ENCODE peak calls at places on chromosome 18, in nine cellular contexts. One of them, this sample, is unnamed.

GRCh38 chr18:63783394-63783793 is 8.2 kb downstream of the SERPINB7 start:
- DNase-seq in NCI-H1105: no peak
- DNase-seq in MV-4-11: no peak
- DNase-seq in activated T-cell treated with anti-CD3 and anti-CD28 coated beads for 24 hours: no peak
- DNase-seq in keratinocyte: no peak
- DNase-seq in AG09309: no peak
- DNase-seq in HFF-Myc: no peak
- DNase-seq in EH: no peak
- DNase-seq in stimulated activated CD4-positive, alpha-beta T cell treated with anti-CD3 and anti-CD28 coated beads, Interleukin-15, amount 100 ng/mL, for 24 hours: no peak
- DNase-seq in this sample: no peak

GRCh38 chr18:11570770-11571169 is 38.6 kb upstream of the SLC35G4 start:
- DNase-seq in EH: peak
- DNase-seq in AG09309: no peak
- DNase-seq in NCI-H1105: no peak
- DNase-seq in HFF-Myc: peak
- DNase-seq in MV-4-11: no peak
- DNase-seq in stimulated activated CD4-positive, alpha-beta T cell treated with anti-CD3 and anti-CD28 coated beads, Interleukin-15, amount 100 ng/mL, for 24 hours: no peak
- DNase-seq in activated T-cell treated with anti-CD3 and anti-CD28 coated beads for 24 hours: no peak
- DNase-seq in keratinocyte: no peak
- DNase-seq in this sample: no peak

GRCh38 chr18:8854550-8854949 is 149.2 kb downstream of the MTCL1 start:
- DNase-seq in MV-4-11: no peak
- DNase-seq in AG09309: no peak
- DNase-seq in keratinocyte: no peak
- DNase-seq in activated T-cell treated with anti-CD3 and anti-CD28 coated beads for 24 hours: no peak
- DNase-seq in NCI-H1105: no peak
- DNase-seq in EH: peak
- DNase-seq in HFF-Myc: no peak
- DNase-seq in stimulated activated CD4-positive, alpha-beta T cell treated with anti-CD3 and anti-CD28 coated beads, Interleukin-15, amount 100 ng/mL, for 24 hours: no peak
- DNase-seq in this sample: no peak

GRCh38 chr18:47990981-47991380 is 60.5 kb upstream of the SMAD2 start:
- DNase-seq in MV-4-11: no peak
- DNase-seq in stimulated activated CD4-positive, alpha-beta T cell treated with anti-CD3 and anti-CD28 coated beads, Interleukin-15, amount 100 ng/mL, for 24 hours: no peak
- DNase-seq in AG09309: no peak
- DNase-seq in NCI-H1105: no peak
- DNase-seq in HFF-Myc: no peak
- DNase-seq in activated T-cell treated with anti-CD3 and anti-CD28 coated beads for 24 hours: no peak
- DNase-seq in EH: no peak
- DNase-seq in keratinocyte: no peak
- DNase-seq in this sample: no peak

GRCh38 chr18:48216639-48217280 is 192.4 kb downstream of the ZBTB7C start:
- DNase-seq in MV-4-11: no peak
- DNase-seq in keratinocyte: no peak
- DNase-seq in AG09309: no peak
- DNase-seq in HFF-Myc: no peak
- DNase-seq in EH: no peak
- DNase-seq in activated T-cell treated with anti-CD3 and anti-CD28 coated beads for 24 hours: no peak
- DNase-seq in stimulated activated CD4-positive, alpha-beta T cell treated with anti-CD3 and anti-CD28 coated beads, Interleukin-15, amount 100 ng/mL, for 24 hours: no peak
- DNase-seq in NCI-H1105: no peak
- DNase-seq in this sample: no peak

GRCh38 chr18:73756256-73757091 is 391.2 kb downstream of the FBXO15 start:
- DNase-seq in keratinocyte: no peak
- DNase-seq in NCI-H1105: no peak
- DNase-seq in MV-4-11: no peak
- DNase-seq in HFF-Myc: no peak
- DNase-seq in AG09309: no peak
- DNase-seq in stimulated activated CD4-positive, alpha-beta T cell treated with anti-CD3 and anti-CD28 coated beads, Interleukin-15, amount 100 ng/mL, for 24 hours: no peak
- DNase-seq in EH: no peak
- DNase-seq in activated T-cell treated with anti-CD3 and anti-CD28 coated beads for 24 hours: no peak
- DNase-seq in this sample: no peak

GRCh38 chr18:3015203-3015590 is 2.3 kb upstream of the LPIN2 start:
- DNase-seq in AG09309: peak
- DNase-seq in MV-4-11: no peak
- DNase-seq in keratinocyte: no peak
- DNase-seq in activated T-cell treated with anti-CD3 and anti-CD28 coated beads for 24 hours: no peak
- DNase-seq in stimulated activated CD4-positive, alpha-beta T cell treated with anti-CD3 and anti-CD28 coated beads, Interleukin-15, amount 100 ng/mL, for 24 hours: no peak
- DNase-seq in HFF-Myc: peak
- DNase-seq in NCI-H1105: no peak
- DNase-seq in EH: peak
- DNase-seq in this sample: no peak

GRCh38 chr18:40612356-40612755 is 1342.7 kb upstream of the PIK3C3 start:
- DNase-seq in MV-4-11: no peak
- DNase-seq in keratinocyte: no peak
- DNase-seq in HFF-Myc: no peak
- DNase-seq in activated T-cell treated with anti-CD3 and anti-CD28 coated beads for 24 hours: no peak
- DNase-seq in EH: no peak
- DNase-seq in NCI-H1105: no peak
- DNase-seq in stimulated activated CD4-positive, alpha-beta T cell treated with anti-CD3 and anti-CD28 coated beads, Interleukin-15, amount 100 ng/mL, for 24 hours: no peak
- DNase-seq in AG09309: no peak
- DNase-seq in this sample: no peak

GRCh38 chr18:8949206-8949605 is 153.3 kb upstream of the NDUFV2 start:
- DNase-seq in HFF-Myc: no peak
- DNase-seq in AG09309: no peak
- DNase-seq in MV-4-11: no peak
- DNase-seq in EH: peak
- DNase-seq in keratinocyte: no peak
- DNase-seq in stimulated activated CD4-positive, alpha-beta T cell treated with anti-CD3 and anti-CD28 coated beads, Interleukin-15, amount 100 ng/mL, for 24 hours: peak
- DNase-seq in NCI-H1105: no peak
- DNase-seq in activated T-cell treated with anti-CD3 and anti-CD28 coated beads for 24 hours: no peak
- DNase-seq in this sample: peak

GRCh38 chr18:30280861-30281470 is 761.6 kb downstream of the DSC3 start:
- DNase-seq in AG09309: peak
- DNase-seq in activated T-cell treated with anti-CD3 and anti-CD28 coated beads for 24 hours: no peak
- DNase-seq in HFF-Myc: peak
- DNase-seq in EH: peak
- DNase-seq in MV-4-11: peak
- DNase-seq in stimulated activated CD4-positive, alpha-beta T cell treated with anti-CD3 and anti-CD28 coated beads, Interleukin-15, amount 100 ng/mL, for 24 hours: no peak
- DNase-seq in keratinocyte: peak
- DNase-seq in NCI-H1105: peak
- DNase-seq in this sample: no peak

GRCh38 chr18:53422896-53423295 is 801.6 kb downstream of the MBD2 start:
- DNase-seq in NCI-H1105: peak
- DNase-seq in EH: no peak
- DNase-seq in MV-4-11: no peak
- DNase-seq in stimulated activated CD4-positive, alpha-beta T cell treated with anti-CD3 and anti-CD28 coated beads, Interleukin-15, amount 100 ng/mL, for 24 hours: no peak
- DNase-seq in AG09309: no peak
- DNase-seq in activated T-cell treated with anti-CD3 and anti-CD28 coated beads for 24 hours: no peak
- DNase-seq in keratinocyte: no peak
- DNase-seq in HFF-Myc: no peak
- DNase-seq in this sample: no peak

GRCh38 chr18:21071071-21071470 is 40.5 kb downstream of the ROCK1 start:
- DNase-seq in HFF-Myc: no peak
- DNase-seq in stimulated activated CD4-positive, alpha-beta T cell treated with anti-CD3 and anti-CD28 coated beads, Interleukin-15, amount 100 ng/mL, for 24 hours: no peak
- DNase-seq in EH: no peak
- DNase-seq in keratinocyte: no peak
- DNase-seq in MV-4-11: no peak
- DNase-seq in AG09309: no peak
- DNase-seq in NCI-H1105: no peak
- DNase-seq in activated T-cell treated with anti-CD3 and anti-CD28 coated beads for 24 hours: no peak
- DNase-seq in this sample: no peak

GRCh38 chr18:11780042-11780441 is 71.2 kb upstream of the CHMP1B start:
- DNase-seq in AG09309: no peak
- DNase-seq in keratinocyte: no peak
- DNase-seq in EH: no peak
- DNase-seq in MV-4-11: no peak
- DNase-seq in activated T-cell treated with anti-CD3 and anti-CD28 coated beads for 24 hours: no peak
- DNase-seq in NCI-H1105: no peak
- DNase-seq in HFF-Myc: no peak
- DNase-seq in stimulated activated CD4-positive, alpha-beta T cell treated with anti-CD3 and anti-CD28 coated beads, Interleukin-15, amount 100 ng/mL, for 24 hours: no peak
- DNase-seq in this sample: no peak

GRCh38 chr18:5943514-5943913 is 48.2 kb upstream of the TMEM200C start:
- DNase-seq in keratinocyte: no peak
- DNase-seq in stimulated activated CD4-positive, alpha-beta T cell treated with anti-CD3 and anti-CD28 coated beads, Interleukin-15, amount 100 ng/mL, for 24 hours: no peak
- DNase-seq in AG09309: no peak
- DNase-seq in activated T-cell treated with anti-CD3 and anti-CD28 coated beads for 24 hours: no peak
- DNase-seq in MV-4-11: no peak
- DNase-seq in EH: peak
- DNase-seq in HFF-Myc: no peak
- DNase-seq in NCI-H1105: peak
- DNase-seq in this sample: no peak

GRCh38 chr18:76822510-76823165 is at the start of gene ZNF236:
- DNase-seq in NCI-H1105: peak
- DNase-seq in HFF-Myc: no peak
- DNase-seq in MV-4-11: peak
- DNase-seq in activated T-cell treated with anti-CD3 and anti-CD28 coated beads for 24 hours: peak
- DNase-seq in EH: peak
- DNase-seq in stimulated activated CD4-positive, alpha-beta T cell treated with anti-CD3 and anti-CD28 coated beads, Interleukin-15, amount 100 ng/mL, for 24 hours: peak
- DNase-seq in AG09309: peak
- DNase-seq in keratinocyte: no peak
- DNase-seq in this sample: no peak

GRCh38 chr18:9614401-9615279 is at the start of gene PPP4R1:
- DNase-seq in NCI-H1105: peak
- DNase-seq in stimulated activated CD4-positive, alpha-beta T cell treated with anti-CD3 and anti-CD28 coated beads, Interleukin-15, amount 100 ng/mL, for 24 hours: peak
- DNase-seq in MV-4-11: peak
- DNase-seq in keratinocyte: no peak
- DNase-seq in AG09309: no peak
- DNase-seq in EH: peak
- DNase-seq in activated T-cell treated with anti-CD3 and anti-CD28 coated beads for 24 hours: peak
- DNase-seq in HFF-Myc: no peak
- DNase-seq in this sample: peak

GRCh38 chr18:78672862-78673446 is 306.7 kb upstream of the SALL3 start:
- DNase-seq in keratinocyte: no peak
- DNase-seq in HFF-Myc: no peak
- DNase-seq in stimulated activated CD4-positive, alpha-beta T cell treated with anti-CD3 and anti-CD28 coated beads, Interleukin-15, amount 100 ng/mL, for 24 hours: no peak
- DNase-seq in NCI-H1105: no peak
- DNase-seq in AG09309: no peak
- DNase-seq in activated T-cell treated with anti-CD3 and anti-CD28 coated beads for 24 hours: no peak
- DNase-seq in EH: no peak
- DNase-seq in MV-4-11: no peak
- DNase-seq in this sample: no peak

GRCh38 chr18:79548986-79549637 is 130.5 kb upstream of the CTDP1 start:
- DNase-seq in activated T-cell treated with anti-CD3 and anti-CD28 coated beads for 24 hours: no peak
- DNase-seq in AG09309: no peak
- DNase-seq in EH: no peak
- DNase-seq in HFF-Myc: no peak
- DNase-seq in stimulated activated CD4-positive, alpha-beta T cell treated with anti-CD3 and anti-CD28 coated beads, Interleukin-15, amount 100 ng/mL, for 24 hours: no peak
- DNase-seq in NCI-H1105: no peak
- DNase-seq in keratinocyte: no peak
- DNase-seq in MV-4-11: no peak
- DNase-seq in this sample: no peak

GRCh38 chr18:7778181-7778580 is 211.1 kb downstream of the PTPRM start:
- DNase-seq in MV-4-11: no peak
- DNase-seq in AG09309: no peak
- DNase-seq in EH: peak
- DNase-seq in keratinocyte: no peak
- DNase-seq in HFF-Myc: no peak
- DNase-seq in stimulated activated CD4-positive, alpha-beta T cell treated with anti-CD3 and anti-CD28 coated beads, Interleukin-15, amount 100 ng/mL, for 24 hours: no peak
- DNase-seq in activated T-cell treated with anti-CD3 and anti-CD28 coated beads for 24 hours: no peak
- DNase-seq in NCI-H1105: no peak
- DNase-seq in this sample: no peak

GRCh38 chr18:7512990-7513389 is 54.1 kb upstream of the PTPRM start:
- DNase-seq in MV-4-11: no peak
- DNase-seq in EH: no peak
- DNase-seq in HFF-Myc: no peak
- DNase-seq in AG09309: no peak
- DNase-seq in activated T-cell treated with anti-CD3 and anti-CD28 coated beads for 24 hours: no peak
- DNase-seq in keratinocyte: no peak
- DNase-seq in stimulated activated CD4-positive, alpha-beta T cell treated with anti-CD3 and anti-CD28 coated beads, Interleukin-15, amount 100 ng/mL, for 24 hours: no peak
- DNase-seq in NCI-H1105: no peak
- DNase-seq in this sample: no peak

GRCh38 chr18:47470941-47471340 is 219.5 kb upstream of the SKOR2 start:
- DNase-seq in EH: peak
- DNase-seq in keratinocyte: no peak
- DNase-seq in HFF-Myc: no peak
- DNase-seq in activated T-cell treated with anti-CD3 and anti-CD28 coated beads for 24 hours: no peak
- DNase-seq in MV-4-11: no peak
- DNase-seq in NCI-H1105: no peak
- DNase-seq in AG09309: no peak
- DNase-seq in stimulated activated CD4-positive, alpha-beta T cell treated with anti-CD3 and anti-CD28 coated beads, Interleukin-15, amount 100 ng/mL, for 24 hours: no peak
- DNase-seq in this sample: no peak

GRCh38 chr18:45416168-45416567 is 199.1 kb upstream of the SLC14A2 start:
- DNase-seq in activated T-cell treated with anti-CD3 and anti-CD28 coated beads for 24 hours: no peak
- DNase-seq in NCI-H1105: peak
- DNase-seq in HFF-Myc: no peak
- DNase-seq in MV-4-11: no peak
- DNase-seq in keratinocyte: no peak
- DNase-seq in AG09309: no peak
- DNase-seq in stimulated activated CD4-positive, alpha-beta T cell treated with anti-CD3 and anti-CD28 coated beads, Interleukin-15, amount 100 ng/mL, for 24 hours: no peak
- DNase-seq in EH: no peak
- DNase-seq in this sample: peak

GRCh38 chr18:57811477-57812125 is 8.5 kb upstream of the ATP8B1 start:
- DNase-seq in stimulated activated CD4-positive, alpha-beta T cell treated with anti-CD3 and anti-CD28 coated beads, Interleukin-15, amount 100 ng/mL, for 24 hours: no peak
- DNase-seq in NCI-H1105: no peak
- DNase-seq in HFF-Myc: no peak
- DNase-seq in AG09309: no peak
- DNase-seq in keratinocyte: no peak
- DNase-seq in EH: peak
- DNase-seq in activated T-cell treated with anti-CD3 and anti-CD28 coated beads for 24 hours: no peak
- DNase-seq in MV-4-11: no peak
- DNase-seq in this sample: no peak

GRCh38 chr18:79926715-79927596 is 24.5 kb downstream of the SLC66A2 start:
- DNase-seq in stimulated activated CD4-positive, alpha-beta T cell treated with anti-CD3 and anti-CD28 coated beads, Interleukin-15, amount 100 ng/mL, for 24 hours: no peak
- DNase-seq in MV-4-11: no peak
- DNase-seq in HFF-Myc: no peak
- DNase-seq in NCI-H1105: no peak
- DNase-seq in activated T-cell treated with anti-CD3 and anti-CD28 coated beads for 24 hours: no peak
- DNase-seq in EH: no peak
- DNase-seq in AG09309: no peak
- DNase-seq in keratinocyte: no peak
- DNase-seq in this sample: no peak

GRCh38 chr18:11518788-11519685 is 90.4 kb upstream of the SLC35G4 start:
- DNase-seq in HFF-Myc: no peak
- DNase-seq in activated T-cell treated with anti-CD3 and anti-CD28 coated beads for 24 hours: peak
- DNase-seq in MV-4-11: peak
- DNase-seq in keratinocyte: peak
- DNase-seq in NCI-H1105: peak
- DNase-seq in EH: peak
- DNase-seq in AG09309: no peak
- DNase-seq in stimulated activated CD4-positive, alpha-beta T cell treated with anti-CD3 and anti-CD28 coated beads, Interleukin-15, amount 100 ng/mL, for 24 hours: peak
- DNase-seq in this sample: no peak

GRCh38 chr18:36901277-36901701 is 72.4 kb downstream of the KIAA1328 start:
- DNase-seq in NCI-H1105: no peak
- DNase-seq in keratinocyte: no peak
- DNase-seq in HFF-Myc: no peak
- DNase-seq in EH: peak
- DNase-seq in stimulated activated CD4-positive, alpha-beta T cell treated with anti-CD3 and anti-CD28 coated beads, Interleukin-15, amount 100 ng/mL, for 24 hours: no peak
- DNase-seq in AG09309: no peak
- DNase-seq in MV-4-11: no peak
- DNase-seq in activated T-cell treated with anti-CD3 and anti-CD28 coated beads for 24 hours: no peak
- DNase-seq in this sample: no peak

GRCh38 chr18:374735-375168 is 106.9 kb upstream of the THOC1 start:
- DNase-seq in EH: no peak
- DNase-seq in AG09309: no peak
- DNase-seq in stimulated activated CD4-positive, alpha-beta T cell treated with anti-CD3 and anti-CD28 coated beads, Interleukin-15, amount 100 ng/mL, for 24 hours: no peak
- DNase-seq in keratinocyte: no peak
- DNase-seq in NCI-H1105: no peak
- DNase-seq in MV-4-11: peak
- DNase-seq in activated T-cell treated with anti-CD3 and anti-CD28 coated beads for 24 hours: no peak
- DNase-seq in HFF-Myc: no peak
- DNase-seq in this sample: no peak

GRCh38 chr18:76672627-76673026 is 149.7 kb upstream of the ZNF236 start:
- DNase-seq in AG09309: peak
- DNase-seq in stimulated activated CD4-positive, alpha-beta T cell treated with anti-CD3 and anti-CD28 coated beads, Interleukin-15, amount 100 ng/mL, for 24 hours: no peak
- DNase-seq in EH: peak
- DNase-seq in HFF-Myc: peak
- DNase-seq in keratinocyte: no peak
- DNase-seq in activated T-cell treated with anti-CD3 and anti-CD28 coated beads for 24 hours: no peak
- DNase-seq in NCI-H1105: no peak
- DNase-seq in MV-4-11: no peak
- DNase-seq in this sample: no peak

GRCh38 chr18:34637094-34637801 is 72.8 kb upstream of the DTNA start:
- DNase-seq in keratinocyte: no peak
- DNase-seq in NCI-H1105: peak
- DNase-seq in activated T-cell treated with anti-CD3 and anti-CD28 coated beads for 24 hours: no peak
- DNase-seq in MV-4-11: no peak
- DNase-seq in stimulated activated CD4-positive, alpha-beta T cell treated with anti-CD3 and anti-CD28 coated beads, Interleukin-15, amount 100 ng/mL, for 24 hours: no peak
- DNase-seq in EH: no peak
- DNase-seq in AG09309: no peak
- DNase-seq in HFF-Myc: no peak
- DNase-seq in this sample: no peak

GRCh38 chr18:75317300-75317699 is 106.7 kb downstream of the TSHZ1 start:
- DNase-seq in AG09309: no peak
- DNase-seq in stimulated activated CD4-positive, alpha-beta T cell treated with anti-CD3 and anti-CD28 coated beads, Interleukin-15, amount 100 ng/mL, for 24 hours: no peak
- DNase-seq in MV-4-11: no peak
- DNase-seq in HFF-Myc: no peak
- DNase-seq in NCI-H1105: no peak
- DNase-seq in keratinocyte: no peak
- DNase-seq in EH: no peak
- DNase-seq in activated T-cell treated with anti-CD3 and anti-CD28 coated beads for 24 hours: no peak
- DNase-seq in this sample: no peak

GRCh38 chr18:7452331-7452730 is 114.8 kb upstream of the PTPRM start:
- DNase-seq in keratinocyte: no peak
- DNase-seq in NCI-H1105: no peak
- DNase-seq in EH: peak
- DNase-seq in stimulated activated CD4-positive, alpha-beta T cell treated with anti-CD3 and anti-CD28 coated beads, Interleukin-15, amount 100 ng/mL, for 24 hours: peak
- DNase-seq in HFF-Myc: no peak
- DNase-seq in AG09309: no peak
- DNase-seq in MV-4-11: no peak
- DNase-seq in activated T-cell treated with anti-CD3 and anti-CD28 coated beads for 24 hours: no peak
- DNase-seq in this sample: no peak

This sample was measured in dorsolateral prefrontal cortex.